ENCODE peak calls at places on chromosomes 6 and 20, in ten cellular contexts. Z, R, M, N, D, P, H, U, W and J are unnamed samples.

GRCh38 chr6:99491159-99491558 is 24.1 kb downstream of the USP45 start:
- DNase-seq in H (no peak), D (no peak), N (no peak), W (no peak), P (no peak), U (no peak), Z (no peak), M (no peak), R (no peak), J (no peak)

GRCh38 chr6:137271245-137272183 is 52.3 kb upstream of the IFNGR1 start:
- DNase-seq in M (no peak), H (no peak), Z (peak; percentile 19), R (peak; percentile 38), W (peak; percentile 69), D (peak; percentile 65), P (no peak), U (no peak), N (no peak), J (no peak)

GRCh38 chr6:151291145-151292055 is 51.6 kb downstream of the AKAP12 start:
- DNase-seq in U (no peak), W (peak; percentile 75), P (no peak), M (no peak), H (no peak), Z (peak; percentile 88), R (no peak), D (peak; percentile 78), N (peak; percentile 66), J (no peak)

GRCh38 chr6:389143-389542 is 2.4 kb upstream of the IRF4 start:
- DNase-seq in N (no peak), U (no peak), H (no peak), Z (no peak), P (no peak), D (no peak), R (no peak), M (no peak), W (no peak), J (no peak)

GRCh38 chr6:43146709-43147108 is 24.4 kb upstream of the SRF start:
- DNase-seq in U (no peak), N (no peak), W (no peak), R (no peak), H (no peak), D (no peak), M (no peak), P (no peak), Z (no peak), J (no peak)

GRCh38 chr6:72621243-72622093 is at the start of gene KCNQ5:
- DNase-seq in R (no peak), P (no peak), N (no peak), U (no peak), M (no peak), D (no peak), H (no peak), W (peak; percentile 25), Z (no peak), J (no peak)

GRCh38 chr20:58133020-58133419 is 95.4 kb downstream of the ANKRD60 start:
- DNase-seq in H (no peak), M (no peak), R (peak; percentile 26), U (no peak), P (no peak), W (no peak), D (no peak), Z (no peak), N (no peak), J (peak; percentile 10)

GRCh38 chr6:53165333-53165732 is 16.7 kb upstream of the GCM1 start:
- DNase-seq in N (no peak), D (no peak), R (peak; percentile 22), Z (peak; percentile 53), U (no peak), M (no peak), H (no peak), W (no peak), P (no peak), J (no peak)

GRCh38 chr6:144528605-144529425 is 243.7 kb downstream of the UTRN start:
- DNase-seq in H (no peak), U (no peak), R (peak; percentile 17), P (no peak), M (no peak), W (peak; percentile 80), Z (peak; percentile 44), D (peak; percentile 81), N (no peak), J (no peak)

GRCh38 chr6:35038076-35038475 is 103.1 kb downstream of the TCP11 start:
- DNase-seq in Z (no peak), M (no peak), R (no peak), P (no peak), U (no peak), H (no peak), D (peak; percentile 24), N (no peak), W (peak; percentile 45), J (peak; percentile 50)

GRCh38 chr6:106858653-106859092 is 115.9 kb downstream of the CD24 start:
- DNase-seq in U (no peak), H (no peak), P (no peak), R (peak; percentile 62), D (peak; percentile 70), N (peak; percentile 62), Z (peak; percentile 92), M (no peak), W (peak; percentile 92), J (peak; percentile 85)

GRCh38 chr6:91337967-91338366 is 751.1 kb upstream of the MAP3K7 start:
- DNase-seq in D (no peak), M (no peak), W (no peak), R (no peak), H (no peak), N (no peak), P (no peak), Z (no peak), U (no peak), J (no peak)

GRCh38 chr6:140909156-140909555 is 1223.6 kb upstream of the GJE1 start:
- DNase-seq in D (peak; percentile 55), N (no peak), P (no peak), W (peak; percentile 72), R (no peak), H (no peak), U (no peak), M (no peak), Z (peak; percentile 76), J (no peak)

GRCh38 chr20:62590301-62591121 is 51.8 kb upstream of the SLCO4A1 start:
- DNase-seq in P (no peak), Z (peak; percentile 82), D (peak; percentile 59), M (no peak), R (peak; percentile 82), H (no peak), W (peak; percentile 85), N (peak; percentile 58), U (no peak), J (no peak)

GRCh38 chr6:138817799-138818198 is 21.9 kb downstream of the ECT2L start:
- DNase-seq in D (peak; percentile 8), U (peak; percentile 97), R (peak; percentile 53), W (peak; percentile 95), M (no peak), N (no peak), H (peak; percentile 8), Z (peak; percentile 86), P (no peak), J (peak; percentile 37)

GRCh38 chr6:160442151-160442550 is 94.0 kb downstream of the SLC22A3 start:
- DNase-seq in Z (no peak), P (no peak), D (no peak), R (no peak), N (no peak), M (no peak), W (no peak), U (no peak), H (no peak), J (no peak)

GRCh38 chr6:87483929-87484328 is 11.2 kb downstream of the SLC35A1 start:
- DNase-seq in W (peak; percentile 94), U (peak; percentile 68), N (no peak), Z (peak; percentile 68), D (peak; percentile 21), M (peak; percentile 14), H (peak; percentile 20), P (no peak), R (peak; percentile 76), J (peak; percentile 77)

GRCh38 chr20:45465492-45466266 is 3.9 kb upstream of the WFDC2 start:
- DNase-seq in M (no peak), U (no peak), H (no peak), P (no peak), D (no peak), W (no peak), Z (no peak), N (no peak), R (no peak), J (no peak)

GRCh38 chr6:149336529-149336928 is 19.0 kb downstream of the TAB2 start:
- DNase-seq in R (no peak), Z (no peak), N (no peak), M (no peak), W (peak; percentile 32), P (no peak), U (no peak), D (no peak), H (no peak), J (no peak)

GRCh38 chr6:130034815-130035146 is 16.4 kb downstream of the L3MBTL3 start:
- DNase-seq in W (no peak), D (no peak), N (no peak), U (no peak), M (no peak), R (no peak), Z (no peak), P (no peak), H (no peak), J (no peak)

GRCh38 chr6:29887330-29887818 is 55.0 kb upstream of the HLA-A start:
- DNase-seq in U (peak; percentile 48), D (no peak), N (peak; percentile 77), R (no peak), P (peak; percentile 26), M (peak; percentile 34), H (no peak), W (peak; percentile 44), Z (no peak), J (no peak)